ENCODE peak calls at places on chromosomes 6 and 20, in six cellular contexts. One of them, this sample, is unnamed.

GRCh38 chr20:39123161-39123560 is 161.0 kb downstream of the DHX35 start:
- ATAC-seq in K562: no peak
- ATAC-seq in HCT116: no peak
- ATAC-seq in GM12878: no peak
- ATAC-seq in HepG2: no peak
- ATAC-seq in upper lobe of left lung: no peak
- ATAC-seq in this sample: no peak

GRCh38 chr20:15491564-15491963 is 1081.7 kb downstream of the KIF16B start:
- ATAC-seq in K562: no peak
- ATAC-seq in HCT116: no peak
- ATAC-seq in GM12878: peak; percentile 44
- ATAC-seq in HepG2: no peak
- ATAC-seq in upper lobe of left lung: no peak
- ATAC-seq in this sample: no peak

GRCh38 chr20:62392077-62392418 is 5.1 kb downstream of the RPS21 start:
- ATAC-seq in K562: no peak
- ATAC-seq in HCT116: no peak
- ATAC-seq in GM12878: no peak
- ATAC-seq in HepG2: no peak
- ATAC-seq in upper lobe of left lung: no peak
- ATAC-seq in this sample: no peak

GRCh38 chr20:37956099-37956498 is 53.2 kb downstream of the VSTM2L start:
- ATAC-seq in K562: no peak
- ATAC-seq in HCT116: no peak
- ATAC-seq in GM12878: no peak
- ATAC-seq in HepG2: no peak
- ATAC-seq in upper lobe of left lung: no peak
- ATAC-seq in this sample: no peak

GRCh38 chr6:35511183-35511941 is 1.3 kb downstream of the TULP1 start:
- ATAC-seq in K562: no peak
- ATAC-seq in HCT116: no peak
- ATAC-seq in GM12878: no peak
- ATAC-seq in HepG2: no peak
- ATAC-seq in upper lobe of left lung: no peak
- ATAC-seq in this sample: no peak

GRCh38 chr20:17634666-17635319 is 47.2 kb downstream of the RRBP1 start:
- ATAC-seq in K562: no peak
- ATAC-seq in HCT116: no peak
- ATAC-seq in GM12878: no peak
- ATAC-seq in HepG2: no peak
- ATAC-seq in upper lobe of left lung: no peak
- ATAC-seq in this sample: peak; percentile 61

GRCh38 chr6:134909701-134910595 is 40.0 kb downstream of the ALDH8A1 start:
- ATAC-seq in K562: peak; percentile 31
- ATAC-seq in HCT116: no peak
- ATAC-seq in GM12878: no peak
- ATAC-seq in HepG2: no peak
- ATAC-seq in upper lobe of left lung: peak; percentile 43
- ATAC-seq in this sample: no peak

GRCh38 chr6:166825553-166826145 is 130.7 kb downstream of the RNASET2 start:
- ATAC-seq in K562: no peak
- ATAC-seq in HCT116: no peak
- ATAC-seq in GM12878: no peak
- ATAC-seq in HepG2: no peak
- ATAC-seq in upper lobe of left lung: no peak
- ATAC-seq in this sample: no peak

GRCh38 chr6:112198582-112198981 is 55.8 kb downstream of the LAMA4 start:
- ATAC-seq in K562: no peak
- ATAC-seq in HCT116: no peak
- ATAC-seq in GM12878: no peak
- ATAC-seq in HepG2: no peak
- ATAC-seq in upper lobe of left lung: no peak
- ATAC-seq in this sample: no peak

GRCh38 chr20:32569018-32569379 is 16.1 kb downstream of the NOL4L start:
- ATAC-seq in K562: no peak
- ATAC-seq in HCT116: no peak
- ATAC-seq in GM12878: no peak
- ATAC-seq in HepG2: no peak
- ATAC-seq in upper lobe of left lung: no peak
- ATAC-seq in this sample: no peak

GRCh38 chr6:125019873-125020272 is 57.6 kb downstream of the RNF217 start:
- ATAC-seq in K562: no peak
- ATAC-seq in HCT116: no peak
- ATAC-seq in GM12878: no peak
- ATAC-seq in HepG2: no peak
- ATAC-seq in upper lobe of left lung: no peak
- ATAC-seq in this sample: no peak

GRCh38 chr6:40806479-40806878 is 219.3 kb upstream of the LRFN2 start:
- ATAC-seq in K562: peak; percentile 28
- ATAC-seq in HCT116: no peak
- ATAC-seq in GM12878: no peak
- ATAC-seq in HepG2: peak; percentile 26
- ATAC-seq in upper lobe of left lung: peak; percentile 5
- ATAC-seq in this sample: no peak

GRCh38 chr20:63673951-63674350 is 15.8 kb downstream of the RTEL1 start:
- ATAC-seq in K562: no peak
- ATAC-seq in HCT116: no peak
- ATAC-seq in GM12878: no peak
- ATAC-seq in HepG2: no peak
- ATAC-seq in upper lobe of left lung: peak; percentile 61
- ATAC-seq in this sample: no peak

GRCh38 chr6:121506761-121507754 is 71.6 kb downstream of the GJA1 start:
- ATAC-seq in K562: no peak
- ATAC-seq in HCT116: no peak
- ATAC-seq in GM12878: no peak
- ATAC-seq in HepG2: no peak
- ATAC-seq in upper lobe of left lung: no peak
- ATAC-seq in this sample: no peak

GRCh38 chr6:5121479-5121878 is 36.3 kb downstream of the PPP1R3G start:
- ATAC-seq in K562: no peak
- ATAC-seq in HCT116: no peak
- ATAC-seq in GM12878: no peak
- ATAC-seq in HepG2: peak; percentile 43
- ATAC-seq in upper lobe of left lung: no peak
- ATAC-seq in this sample: no peak

GRCh38 chr20:58224097-58224496 is 4.4 kb downstream of the ANKRD60 start:
- ATAC-seq in K562: no peak
- ATAC-seq in HCT116: no peak
- ATAC-seq in GM12878: no peak
- ATAC-seq in HepG2: no peak
- ATAC-seq in upper lobe of left lung: no peak
- ATAC-seq in this sample: no peak

GRCh38 chr20:39025883-39026282 is 63.7 kb downstream of the DHX35 start:
- ATAC-seq in K562: no peak
- ATAC-seq in HCT116: no peak
- ATAC-seq in GM12878: no peak
- ATAC-seq in HepG2: no peak
- ATAC-seq in upper lobe of left lung: no peak
- ATAC-seq in this sample: no peak

GRCh38 chr20:50138479-50139393 is 14.8 kb downstream of the PEDS1 start:
- ATAC-seq in K562: peak; percentile 14
- ATAC-seq in HCT116: peak; percentile 73
- ATAC-seq in GM12878: no peak
- ATAC-seq in HepG2: peak; percentile 68
- ATAC-seq in upper lobe of left lung: no peak
- ATAC-seq in this sample: peak; percentile 57

GRCh38 chr6:41451039-41451438 is 95.1 kb upstream of the FOXP4 start:
- ATAC-seq in K562: peak; percentile 78
- ATAC-seq in HCT116: peak; percentile 67
- ATAC-seq in GM12878: peak; percentile 68
- ATAC-seq in HepG2: peak; percentile 53
- ATAC-seq in upper lobe of left lung: no peak
- ATAC-seq in this sample: no peak

GRCh38 chr6:13573669-13574110 is 711 bp upstream of the SIRT5 start:
- ATAC-seq in K562: no peak
- ATAC-seq in HCT116: no peak
- ATAC-seq in GM12878: no peak
- ATAC-seq in HepG2: no peak
- ATAC-seq in upper lobe of left lung: no peak
- ATAC-seq in this sample: peak; percentile 26

GRCh38 chr20:47773381-47773786 is 11.9 kb downstream of the SULF2 start:
- ATAC-seq in K562: no peak
- ATAC-seq in HCT116: no peak
- ATAC-seq in GM12878: no peak
- ATAC-seq in HepG2: no peak
- ATAC-seq in upper lobe of left lung: no peak
- ATAC-seq in this sample: peak; percentile 55

GRCh38 chr6:42338573-42339218 is 113.0 kb downstream of the TRERF1 start:
- ATAC-seq in K562: peak; percentile 32
- ATAC-seq in HCT116: peak; percentile 87
- ATAC-seq in GM12878: no peak
- ATAC-seq in HepG2: no peak
- ATAC-seq in upper lobe of left lung: no peak
- ATAC-seq in this sample: no peak

GRCh38 chr20:23349338-23350006 is 1.1 kb upstream of the NXT1 start:
- ATAC-seq in K562: no peak
- ATAC-seq in HCT116: no peak
- ATAC-seq in GM12878: peak; percentile 2
- ATAC-seq in HepG2: peak; percentile 0
- ATAC-seq in upper lobe of left lung: no peak
- ATAC-seq in this sample: peak; percentile 0

GRCh38 chr20:8155848-8156602 is 24.0 kb downstream of the PLCB1 start:
- ATAC-seq in K562: no peak
- ATAC-seq in HCT116: peak; percentile 52
- ATAC-seq in GM12878: no peak
- ATAC-seq in HepG2: peak; percentile 78
- ATAC-seq in upper lobe of left lung: no peak
- ATAC-seq in this sample: no peak

GRCh38 chr20:40414843-40415615 is 274.0 kb downstream of the MAFB start:
- ATAC-seq in K562: no peak
- ATAC-seq in HCT116: no peak
- ATAC-seq in GM12878: no peak
- ATAC-seq in HepG2: no peak
- ATAC-seq in upper lobe of left lung: no peak
- ATAC-seq in this sample: no peak

GRCh38 chr6:151359486-151359885 is 31.9 kb downstream of the ZBTB2 start:
- ATAC-seq in K562: no peak
- ATAC-seq in HCT116: peak; percentile 33
- ATAC-seq in GM12878: no peak
- ATAC-seq in HepG2: no peak
- ATAC-seq in upper lobe of left lung: no peak
- ATAC-seq in this sample: no peak

GRCh38 chr20:25308671-25309394 is 60.9 kb downstream of the PYGB start:
- ATAC-seq in K562: no peak
- ATAC-seq in HCT116: peak; percentile 53
- ATAC-seq in GM12878: no peak
- ATAC-seq in HepG2: no peak
- ATAC-seq in upper lobe of left lung: peak; percentile 1
- ATAC-seq in this sample: no peak

GRCh38 chr6:39493717-39494116 is 171.2 kb upstream of the KCNK16 start:
- ATAC-seq in K562: no peak
- ATAC-seq in HCT116: no peak
- ATAC-seq in GM12878: no peak
- ATAC-seq in HepG2: no peak
- ATAC-seq in upper lobe of left lung: no peak
- ATAC-seq in this sample: peak; percentile 68
- TF ChIP-seq POLR2A in K562: no peak
- TF ChIP-seq POLR2A in HCT116: no peak
- TF ChIP-seq POLR2A in GM12878: no peak
- TF ChIP-seq POLR2A in HepG2: no peak
- TF ChIP-seq POLR2A in upper lobe of left lung: no peak
- TF ChIP-seq POLR2A in this sample: no peak

GRCh38 chr6:28898710-28898965 is 25.1 kb downstream of the TRIM27 start:
- ATAC-seq in K562: no peak
- ATAC-seq in HCT116: no peak
- ATAC-seq in GM12878: no peak
- ATAC-seq in HepG2: no peak
- ATAC-seq in upper lobe of left lung: no peak
- ATAC-seq in this sample: no peak

GRCh38 chr6:28895131-28895812 is 28.5 kb downstream of the TRIM27 start:
- ATAC-seq in K562: peak; percentile 84
- ATAC-seq in HCT116: peak; percentile 75
- ATAC-seq in GM12878: peak; percentile 88
- ATAC-seq in HepG2: peak; percentile 86
- ATAC-seq in upper lobe of left lung: peak; percentile 95
- ATAC-seq in this sample: peak; percentile 90

GRCh38 chr6:28900577-28901266 is 23.1 kb downstream of the TRIM27 start:
- ATAC-seq in K562: no peak
- ATAC-seq in HCT116: no peak
- ATAC-seq in GM12878: no peak
- ATAC-seq in HepG2: no peak
- ATAC-seq in upper lobe of left lung: no peak
- ATAC-seq in this sample: no peak

GRCh38 chr6:28893172-28893799 is 30.5 kb downstream of the TRIM27 start:
- ATAC-seq in K562: no peak
- ATAC-seq in HCT116: no peak
- ATAC-seq in GM12878: no peak
- ATAC-seq in HepG2: no peak
- ATAC-seq in upper lobe of left lung: no peak
- ATAC-seq in this sample: no peak

GRCh38 chr6:28896505-28897392 is 27.0 kb downstream of the TRIM27 start:
- ATAC-seq in K562: peak; percentile 80
- ATAC-seq in HCT116: peak; percentile 42
- ATAC-seq in GM12878: peak; percentile 78
- ATAC-seq in HepG2: peak; percentile 80
- ATAC-seq in upper lobe of left lung: peak; percentile 71
- ATAC-seq in this sample: peak; percentile 9
- TF ChIP-seq POLR2AphosphoS5 in K562: peak; percentile 55
- TF ChIP-seq POLR2AphosphoS5 in HCT116: no peak
- TF ChIP-seq POLR2AphosphoS5 in GM12878: no peak
- TF ChIP-seq POLR2AphosphoS5 in HepG2: no peak
- TF ChIP-seq POLR2AphosphoS5 in upper lobe of left lung: no peak
- TF ChIP-seq POLR2AphosphoS5 in this sample: peak; percentile 18

GRCh38 chr6:33983109-33983475 is 162.8 kb downstream of the GRM4 start:
- ATAC-seq in K562: peak; percentile 59
- ATAC-seq in HCT116: peak; percentile 86
- ATAC-seq in GM12878: no peak
- ATAC-seq in HepG2: peak; percentile 73
- ATAC-seq in upper lobe of left lung: peak; percentile 72
- ATAC-seq in this sample: peak; percentile 56
- TF ChIP-seq POLR2A in K562: no peak
- TF ChIP-seq POLR2A in HCT116: no peak
- TF ChIP-seq POLR2A in GM12878: no peak
- TF ChIP-seq POLR2A in HepG2: no peak
- TF ChIP-seq POLR2A in upper lobe of left lung: no peak
- TF ChIP-seq POLR2A in this sample: no peak

DNA sequence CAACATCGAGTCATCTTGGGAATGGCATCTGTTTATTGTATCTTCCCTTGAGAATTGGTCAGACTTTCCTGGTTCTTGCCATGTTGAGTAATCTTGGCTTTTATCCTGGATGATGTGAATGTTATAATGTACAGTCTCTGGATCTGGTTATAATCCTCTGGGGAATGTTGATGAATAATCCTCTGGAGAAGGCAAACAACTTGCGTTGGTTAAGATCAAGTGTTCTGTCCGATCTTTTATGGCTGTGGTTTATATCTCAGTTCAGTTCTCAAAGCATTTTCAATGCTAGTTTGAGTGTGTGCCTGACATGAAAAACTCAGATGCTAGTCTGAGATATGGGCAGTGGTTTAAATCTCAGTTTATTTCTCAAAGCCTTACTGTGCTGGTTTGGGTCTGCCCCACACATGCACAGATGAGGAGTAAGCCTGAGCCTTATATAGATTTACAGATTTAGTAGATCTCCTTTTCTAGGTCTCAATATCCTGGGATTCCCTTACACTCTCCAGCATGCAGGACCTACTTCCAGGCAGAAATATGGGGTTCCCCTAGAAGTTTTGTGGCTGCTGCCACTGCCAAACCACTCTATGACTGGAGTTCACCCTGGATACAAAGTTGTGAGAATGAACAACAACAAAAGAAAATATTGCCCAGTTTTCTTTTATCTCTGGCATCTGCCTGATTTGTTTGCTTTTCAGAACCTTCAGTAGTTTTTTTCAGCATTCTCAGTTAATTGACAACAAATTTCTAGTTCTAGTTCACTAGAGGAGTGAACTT is 191.8 kb upstream of the MAN1A1 start:
- ATAC-seq in K562: peak; percentile 12
- ATAC-seq in HCT116: peak; percentile 90
- ATAC-seq in GM12878: no peak
- ATAC-seq in HepG2: no peak
- ATAC-seq in upper lobe of left lung: no peak
- ATAC-seq in this sample: peak; percentile 93
- TF ChIP-seq POLR2AphosphoS5 in K562: no peak
- TF ChIP-seq POLR2AphosphoS5 in HCT116: peak; percentile 70
- TF ChIP-seq POLR2AphosphoS5 in GM12878: no peak
- TF ChIP-seq POLR2AphosphoS5 in HepG2: no peak
- TF ChIP-seq POLR2AphosphoS5 in upper lobe of left lung: no peak
- TF ChIP-seq POLR2AphosphoS5 in this sample: peak; percentile 99

This sample was measured in gastroesophageal sphincter.